ENCODE peak calls at places on chromosomes 1 and 21, in nine cellular contexts. S, W, K, C, Y, P, T, F and D are unnamed samples.

GRCh38 chr21:37538971-37539590 is 172.5 kb downstream of the DYRK1A start:
- DNase-seq in S (no peak), W (no peak), K (no peak), C (no peak), Y (no peak), P (no peak), T (no peak), F (no peak), D (no peak)

GRCh38 chr1:221392453-221392852 is 349.4 kb downstream of the DUSP10 start:
- DNase-seq in S (peak; percentile 86), W (peak; percentile 79), K (no peak), C (no peak), Y (no peak), P (no peak), T (peak; percentile 9), F (no peak), D (no peak)

GRCh38 chr1:45134468-45134873 is 71.9 kb downstream of the ZSWIM5 start:
- DNase-seq in S (no peak), W (no peak), K (no peak), C (no peak), Y (no peak), P (no peak), T (no peak), F (no peak), D (no peak)

GRCh38 chr1:39102537-39103320 is 76.6 kb downstream of the NDUFS5 start:
- DNase-seq in S (peak; percentile 70), W (peak; percentile 82), K (peak; percentile 63), C (peak; percentile 75), Y (no peak), P (no peak), T (peak; percentile 74), F (peak; percentile 69), D (peak; percentile 97)

GRCh38 chr21:41449613-41450012 is 23.6 kb downstream of the MX1 start:
- DNase-seq in S (no peak), W (no peak), K (no peak), C (no peak), Y (no peak), P (no peak), T (no peak), F (no peak), D (no peak)

GRCh38 chr1:153670257-153670858 is 435 bp downstream of the ILF2 start:
- DNase-seq in S (no peak), W (no peak), K (no peak), C (no peak), Y (no peak), P (no peak), T (no peak), F (no peak), D (no peak)

GRCh38 chr1:20540281-20540680 is 12.1 kb upstream of the FAM43B start:
- DNase-seq in S (no peak), W (peak; percentile 11), K (no peak), C (no peak), Y (no peak), P (no peak), T (no peak), F (no peak), D (no peak)

GRCh38 chr21:38989745-38990423 is 184.2 kb downstream of the ETS2 start:
- DNase-seq in S (peak; percentile 91), W (peak; percentile 39), K (peak; percentile 18), C (peak; percentile 27), Y (no peak), P (no peak), T (peak; percentile 87), F (no peak), D (peak; percentile 48)

GRCh38 chr1:177739780-177740179 is 230.1 kb downstream of the SEC16B start:
- DNase-seq in S (no peak), W (no peak), K (no peak), C (no peak), Y (no peak), P (no peak), T (no peak), F (no peak), D (no peak)

GRCh38 chr21:31873275-31873695 is 465 bp downstream of the HUNK start:
- DNase-seq in S (no peak), W (no peak), K (peak; percentile 56), C (no peak), Y (peak; percentile 57), P (no peak), T (no peak), F (peak; percentile 32), D (no peak)

GRCh38 chr1:50724626-50725286 is 235.3 kb downstream of the FAF1 start:
- DNase-seq in S (no peak), W (no peak), K (no peak), C (no peak), Y (no peak), P (no peak), T (no peak), F (no peak), D (no peak)